ENCODE peak calls at places on chromosomes 16 and 17, in ten cellular contexts. L is SJCRH30; B is GM23248; C is amniotic stem cell; V is nucleus accumbens; T is EL; P is stimulated activated CD4-positive, alpha-beta T cell treated with anti-CD3 and anti-CD28 coated beads, Interleukin-12 subunit alpha, Interleukin-12 subunit beta, amount 100 ng/mL, for 4 hours; H is LoVo; N is GM13977; W is EH. K is an unnamed sample.

GRCh38 chr17:44436336-44436735 is 46.9 kb upstream of the ITGA2B start:
- DNase-seq in T (no peak), V (no peak), L (no peak), C (no peak), B (no peak), N (no peak), W (no peak), P (no peak), H (no peak), K (no peak)

GRCh38 chr17:63843387-63844292 is 1.2 kb upstream of the SMARCD2 start:
- DNase-seq in N (peak; percentile 60), C (no peak), B (peak; percentile 85), L (peak; percentile 43), V (no peak), H (peak; percentile 37), W (peak; percentile 63), P (no peak), T (peak; percentile 70), K (peak; percentile 62)

GRCh38 chr17:7313028-7313889 is 1.9 kb downstream of the GPS2 start:
- DNase-seq in H (no peak), L (no peak), W (no peak), N (no peak), P (no peak), C (no peak), B (peak; percentile 38), T (peak; percentile 31), V (no peak), K (no peak)

GRCh38 chr17:58576679-58577367 is 62.4 kb upstream of the MTMR4 start:
- DNase-seq in P (no peak), T (no peak), L (no peak), H (no peak), W (no peak), B (no peak), C (no peak), N (no peak), V (no peak), K (peak; percentile 9)

GRCh38 chr16:84254080-84254479 is 14.3 kb upstream of the KCNG4 start:
- DNase-seq in B (no peak), C (no peak), T (no peak), W (peak; percentile 52), V (no peak), P (no peak), N (no peak), L (no peak), H (no peak), K (no peak)

GRCh38 chr17:82235775-82236141 is 6.9 kb downstream of the SLC16A3 start:
- DNase-seq in B (no peak), L (peak; percentile 82), V (no peak), N (no peak), C (no peak), P (no peak), T (no peak), W (no peak), H (no peak), K (no peak)

GRCh38 chr16:27999687-28000086 is 63.8 kb downstream of the GSG1L start:
- DNase-seq in C (no peak), W (no peak), N (no peak), T (peak; percentile 9), V (no peak), H (no peak), B (peak; percentile 24), P (no peak), L (no peak), K (no peak)

GRCh38 chr17:46851029-46851741 is at the start of gene WNT9B:
- DNase-seq in V (no peak), N (no peak), T (no peak), W (peak; percentile 24), H (peak; percentile 58), B (peak; percentile 56), L (no peak), C (no peak), P (peak; percentile 16), K (no peak)

GRCh38 chr17:62653002-62653830 is 25.7 kb downstream of the MRC2 start:
- DNase-seq in B (peak; percentile 85), H (no peak), C (no peak), W (peak; percentile 75), V (no peak), N (peak; percentile 89), P (peak; percentile 85), L (peak; percentile 88), T (peak; percentile 67), K (peak; percentile 87)

GRCh38 chr16:27273670-27274522 is 5.3 kb upstream of the NSMCE1 start:
- DNase-seq in B (peak; percentile 72), V (no peak), W (peak; percentile 58), P (no peak), C (no peak), N (no peak), H (peak; percentile 94), L (no peak), T (peak; percentile 41), K (no peak)

GRCh38 chr17:7445011-7445927 is at the start of gene CHRNB1:
- DNase-seq in N (peak; percentile 74), C (no peak), T (peak; percentile 56), L (peak; percentile 88), W (peak; percentile 52), P (no peak), V (peak; percentile 36), B (peak; percentile 62), H (no peak), K (peak; percentile 76)

GRCh38 chr17:39939588-39940419 is 12.3 kb downstream of the LRRC3C start:
- DNase-seq in T (peak; percentile 93), W (peak; percentile 90), B (peak; percentile 93), L (peak; percentile 62), H (no peak), C (peak; percentile 74), P (no peak), N (peak; percentile 75), V (no peak), K (peak; percentile 59)

GRCh38 chr17:16005641-16006040 is 6.0 kb downstream of the TTC19 start:
- DNase-seq in T (no peak), B (no peak), V (no peak), N (no peak), L (no peak), H (no peak), P (no peak), W (no peak), C (no peak), K (no peak)

GRCh38 chr16:56848955-56849689 is 15.9 kb upstream of the SLC12A3 start:
- DNase-seq in T (peak; percentile 87), V (no peak), N (no peak), H (no peak), P (no peak), W (peak; percentile 85), C (no peak), L (peak; percentile 59), B (peak; percentile 94), K (no peak)

GRCh38 chr16:8963010-8963824 is 489 bp downstream of the USP7 start:
- DNase-seq in N (no peak), V (no peak), C (no peak), P (no peak), L (peak; percentile 21), T (no peak), H (no peak), B (peak; percentile 60), W (peak; percentile 27), K (no peak)

GRCh38 chr17:49730078-49730786 is 22.5 kb upstream of the SLC35B1 start:
- DNase-seq in B (peak; percentile 87), P (no peak), N (no peak), V (peak; percentile 35), L (no peak), W (peak; percentile 76), C (no peak), H (no peak), T (peak; percentile 70), K (no peak)

GRCh38 chr16:23695756-23696155 is 17.1 kb downstream of the PLK1 start:
- DNase-seq in L (no peak), P (no peak), C (no peak), B (no peak), T (no peak), V (no peak), H (no peak), W (no peak), N (no peak), K (no peak)

K was measured in GM20000.